ENCODE peak calls at places on chromosomes 3 and 15, in seven cellular contexts. F, H, X, C, I, P and M are unnamed samples.

GRCh38 chr3:51075221-51075775 is 309.8 kb upstream of the MANF start:
- DNase-seq in H (no peak), C (no peak), P (no peak), F (no peak), X (no peak), I (no peak), M (no peak)

GRCh38 chr3:128466840-128467541 is at the start of gene DNAJB8:
- DNase-seq in C (no peak), P (no peak), H (no peak), X (no peak), F (no peak), I (no peak), M (no peak)

GRCh38 chr3:129276385-129276784 is 2.3 kb upstream of the HMCES start:
- DNase-seq in P (no peak), H (no peak), F (no peak), C (no peak), I (no peak), X (no peak), M (no peak)

GRCh38 chr3:176814252-176814651 is 383.0 kb downstream of the TBL1XR1 start:
- DNase-seq in C (peak), F (peak), I (peak), X (no peak), H (no peak), P (peak), M (peak)

GRCh38 chr3:171286580-171287249 is 173.5 kb downstream of the TNIK start:
- DNase-seq in X (no peak), P (no peak), I (no peak), C (no peak), F (no peak), H (no peak), M (peak)

GRCh38 chr3:13552855-13553652 is 4.1 kb downstream of the FBLN2 start:
- DNase-seq in H (no peak), X (no peak), C (no peak), I (no peak), P (no peak), F (no peak), M (no peak)

GRCh38 chr3:8579101-8579500 is 65.5 kb downstream of the SSUH2 start:
- DNase-seq in C (no peak), X (no peak), P (no peak), H (no peak), F (no peak), I (no peak), M (no peak)

GRCh38 chr3:9916734-9917680 is at the start of gene IL17RC:
- DNase-seq in X (peak), F (peak), H (no peak), P (peak), C (peak), I (peak), M (peak)

GRCh38 chr15:66293419-66294156 is at the start of gene DIS3L:
- DNase-seq in F (peak), I (peak), H (peak), C (peak), X (no peak), P (peak), M (peak)